ENCODE peak calls at places on chromosome 7, in eight cellular contexts. L, M, Z, G, I, Q, O and R are unnamed samples.

GRCh38 chr7:25807212-25807611 is 344.8 kb upstream of the NFE2L3 start:
- DNase-seq in L (no peak), M (no peak), Z (no peak), G (no peak), I (no peak), Q (no peak), O (no peak), R (no peak)

GRCh38 chr7:107108951-107109350 is 59.9 kb upstream of the HBP1 start:
- DNase-seq in L (no peak), M (no peak), Z (no peak), G (no peak), I (no peak), Q (no peak), O (no peak), R (no peak)

GRCh38 chr7:100127866-100128601 is 1.3 kb downstream of the MBLAC1 start:
- DNase-seq in L (no peak), M (no peak), Z (peak), G (peak), I (no peak), Q (no peak), O (no peak), R (peak)

GRCh38 chr7:122304996-122305421 is 459 bp upstream of the FEZF1 start:
- DNase-seq in L (no peak), M (no peak), Z (peak), G (no peak), I (no peak), Q (no peak), O (no peak), R (no peak)

GRCh38 chr7:98617051-98617959 is at the start of gene NPTX2:
- DNase-seq in L (peak), M (no peak), Z (peak), G (no peak), I (no peak), Q (peak), O (no peak), R (peak)

GRCh38 chr7:17598846-17599245 is 300.4 kb downstream of the AHR start:
- DNase-seq in L (no peak), M (peak), Z (no peak), G (no peak), I (no peak), Q (no peak), O (no peak), R (no peak)

GRCh38 chr7:26686448-26686981 is 177.9 kb downstream of the SKAP2 start:
- DNase-seq in L (no peak), M (peak), Z (peak), G (peak), I (peak), Q (no peak), O (peak), R (peak)

GRCh38 chr7:31114593-31115343 is 62.7 kb downstream of the ADCYAP1R1 start:
- DNase-seq in L (no peak), M (peak), Z (peak), G (peak), I (no peak), Q (no peak), O (peak), R (no peak)

GRCh38 chr7:137715546-137715945 is 131.2 kb downstream of the DGKI start:
- DNase-seq in L (no peak), M (peak), Z (no peak), G (no peak), I (no peak), Q (no peak), O (peak), R (no peak)

GRCh38 chr7:93176961-93177580 is 28.9 kb upstream of the SAMD9L start:
- DNase-seq in L (no peak), M (no peak), Z (no peak), G (no peak), I (no peak), Q (no peak), O (no peak), R (no peak)

GRCh38 chr7:150390206-150390605 is 11.1 kb downstream of the ZNF775 start:
- DNase-seq in L (no peak), M (peak), Z (no peak), G (no peak), I (no peak), Q (no peak), O (no peak), R (no peak)

GRCh38 chr7:64744680-64745079 is 49.5 kb upstream of the ZNF138 start:
- DNase-seq in L (no peak), M (no peak), Z (no peak), G (no peak), I (no peak), Q (no peak), O (no peak), R (no peak)

GRCh38 chr7:41489885-41490284 is 213.0 kb downstream of the INHBA start:
- DNase-seq in L (no peak), M (no peak), Z (no peak), G (no peak), I (no peak), Q (no peak), O (no peak), R (no peak)

GRCh38 chr7:54907981-54908380 is 110.8 kb upstream of the EGFR start:
- DNase-seq in L (no peak), M (peak), Z (no peak), G (no peak), I (no peak), Q (no peak), O (no peak), R (no peak)

GRCh38 chr7:152072451-152072850 is 47.0 kb downstream of the GALNT11 start:
- DNase-seq in L (no peak), M (no peak), Z (no peak), G (no peak), I (no peak), Q (no peak), O (no peak), R (no peak)

GRCh38 chr7:142927085-142927745 is 6.3 kb downstream of the TRPV5 start:
- DNase-seq in L (no peak), M (no peak), Z (no peak), G (peak), I (no peak), Q (no peak), O (no peak), R (no peak)

GRCh38 chr7:57201021-57201894 is 69.0 kb upstream of the ZNF479 start:
- DNase-seq in L (peak), M (no peak), Z (no peak), G (no peak), I (no peak), Q (peak), O (no peak), R (no peak)

GRCh38 chr7:90850516-90850915 is 254.4 kb downstream of the CDK14 start:
- DNase-seq in L (no peak), M (no peak), Z (no peak), G (no peak), I (no peak), Q (no peak), O (no peak), R (no peak)

GRCh38 chr7:13830604-13830915 is 158.9 kb downstream of the ETV1 start:
- DNase-seq in L (no peak), M (peak), Z (no peak), G (no peak), I (no peak), Q (no peak), O (no peak), R (no peak)

GRCh38 chr7:147759327-147759943 is 831.1 kb upstream of the C7orf33 start:
- DNase-seq in L (no peak), M (no peak), Z (no peak), G (no peak), I (no peak), Q (no peak), O (no peak), R (no peak)

GRCh38 chr7:111148134-111148533 is 57.2 kb downstream of the LRRN3 start:
- DNase-seq in L (no peak), M (no peak), Z (no peak), G (no peak), I (no peak), Q (no peak), O (no peak), R (no peak)

DNA sequence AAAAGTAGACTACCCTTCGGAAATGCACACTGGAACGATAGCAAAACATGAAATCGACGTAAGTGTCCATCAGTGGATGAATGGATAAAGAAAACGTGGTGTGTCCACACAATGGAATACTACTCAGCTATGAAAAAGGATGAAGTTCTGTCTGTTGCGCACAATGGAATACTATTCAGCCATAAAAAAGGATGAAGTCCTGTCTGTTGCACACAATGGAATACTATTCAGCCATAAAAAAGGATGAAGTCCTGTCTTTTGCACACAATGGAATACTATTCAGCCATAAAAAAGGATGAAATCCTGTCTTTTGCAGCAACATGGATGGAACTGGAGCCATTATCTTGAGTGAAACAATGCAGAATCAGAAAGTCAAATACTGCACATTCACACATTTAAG is 591.8 kb downstream of the PTPRN2 start:
- DNase-seq in L (no peak), M (no peak), Z (no peak), G (no peak), I (no peak), Q (no peak), O (no peak), R (no peak)
- TF ChIP-seq CTCF in L (no peak), M (no peak), Z (no peak), G (no peak), I (no peak), Q (no peak), O (no peak), R (no peak)

GRCh38 chr7:47852330-47853245 is 95.7 kb downstream of the PKD1L1 start:
- DNase-seq in L (no peak), M (no peak), Z (peak), G (no peak), I (no peak), Q (no peak), O (no peak), R (peak)
- TF ChIP-seq CTCF in L (no peak), M (peak), Z (peak), G (no peak), I (peak), Q (no peak), O (peak), R (no peak)

GRCh38 chr7:158106272-158106671 is 481.4 kb downstream of the PTPRN2 start:
- DNase-seq in L (no peak), M (no peak), Z (no peak), G (no peak), I (no peak), Q (no peak), O (no peak), R (no peak)

GRCh38 chr7:158101821-158102450 is 485.7 kb downstream of the PTPRN2 start:
- DNase-seq in L (no peak), M (no peak), Z (no peak), G (no peak), I (no peak), Q (no peak), O (no peak), R (no peak)

GRCh38 chr7:158103378-158103777 is 484.2 kb downstream of the PTPRN2 start:
- DNase-seq in L (no peak), M (no peak), Z (no peak), G (no peak), I (no peak), Q (no peak), O (no peak), R (no peak)

GRCh38 chr7:158098125-158099030 is 489.2 kb downstream of the PTPRN2 start:
- DNase-seq in L (peak), M (no peak), Z (no peak), G (no peak), I (no peak), Q (no peak), O (no peak), R (no peak)

DNA sequence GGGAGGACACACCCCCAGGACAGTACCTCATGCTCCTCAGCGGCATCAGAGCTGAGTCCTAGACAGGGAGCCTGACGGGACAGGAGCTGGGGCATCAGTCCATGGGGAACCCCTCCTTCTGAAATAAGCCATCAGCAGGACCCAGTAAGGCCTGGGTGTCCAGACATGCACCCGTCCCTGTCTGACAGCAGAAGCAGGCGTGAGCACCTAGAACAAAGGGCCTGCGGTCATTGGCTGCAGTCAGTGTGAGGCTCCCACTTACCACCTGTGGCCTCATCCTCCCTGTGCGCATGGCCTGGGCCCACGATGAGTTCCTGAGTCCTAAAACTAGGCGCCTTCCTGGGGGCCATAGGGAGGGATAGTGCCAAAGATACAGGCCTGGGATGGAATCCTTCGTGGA is 484.7 kb downstream of the PTPRN2 start:
- DNase-seq in L (peak), M (no peak), Z (no peak), G (no peak), I (no peak), Q (no peak), O (no peak), R (no peak)
- TF ChIP-seq CTCF in L (no peak), M (no peak), Z (no peak), G (no peak), I (no peak), Q (no peak), O (no peak), R (no peak)

DNA sequence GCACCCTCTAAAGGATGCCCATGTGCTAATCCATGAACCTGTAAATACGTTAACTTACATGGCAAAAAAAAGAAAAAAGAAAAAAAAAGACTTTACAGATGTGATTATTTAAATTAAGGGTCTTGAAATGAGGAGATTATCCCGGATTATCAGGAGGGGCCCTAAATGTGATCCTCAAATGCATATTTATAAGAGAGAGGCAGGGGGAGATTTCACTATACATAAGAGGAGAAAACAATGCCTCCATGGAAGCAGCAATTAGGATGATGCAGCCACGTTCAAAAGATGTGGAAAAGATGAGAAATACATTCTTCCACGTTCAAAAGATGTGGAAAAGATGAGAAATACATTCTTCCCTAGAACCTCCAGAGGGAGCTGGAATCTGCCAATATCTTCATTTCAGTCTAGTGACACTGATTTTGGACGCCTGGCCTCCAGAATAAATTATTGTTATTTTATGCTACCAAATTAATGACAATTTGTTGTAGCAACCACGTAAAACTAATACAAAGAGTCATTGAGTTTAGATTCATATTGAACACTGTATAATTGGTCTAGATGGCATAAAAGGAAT is 328.4 kb upstream of the GNAI1 start:
- DNase-seq in L (no peak), M (peak), Z (peak), G (no peak), I (no peak), Q (no peak), O (peak), R (no peak)
- TF ChIP-seq CTCF in L (peak), M (peak), Z (peak), G (no peak), I (no peak), Q (no peak), O (peak), R (no peak)

GRCh38 chr7:149087366-149087765 is 3.2 kb downstream of the ZNF786 start:
- DNase-seq in L (no peak), M (no peak), Z (no peak), G (no peak), I (no peak), Q (no peak), O (no peak), R (no peak)

GRCh38 chr7:149081914-149082313 is 8.6 kb downstream of the ZNF786 start:
- DNase-seq in L (peak), M (no peak), Z (peak), G (peak), I (no peak), Q (peak), O (no peak), R (no peak)

GRCh38 chr7:149084407-149084806 is 6.1 kb downstream of the ZNF786 start:
- DNase-seq in L (no peak), M (no peak), Z (no peak), G (no peak), I (no peak), Q (no peak), O (no peak), R (no peak)
- TF ChIP-seq CTCF in L (no peak), M (no peak), Z (no peak), G (no peak), I (no peak), Q (no peak), O (no peak), R (no peak)

GRCh38 chr7:519429-519973 is at the start of gene PDGFA:
- DNase-seq in L (no peak), M (peak), Z (no peak), G (peak), I (no peak), Q (no peak), O (no peak), R (peak)

GRCh38 chr7:520503-521161 is 986 bp upstream of the PDGFA start:
- DNase-seq in L (no peak), M (no peak), Z (peak), G (no peak), I (no peak), Q (no peak), O (no peak), R (no peak)

GRCh38 chr7:521221-522070 is 1.8 kb upstream of the PDGFA start:
- DNase-seq in L (peak), M (peak), Z (no peak), G (no peak), I (no peak), Q (peak), O (peak), R (peak)

GRCh38 chr7:518630-519428 is 817 bp downstream of the PDGFA start:
- DNase-seq in L (peak), M (peak), Z (peak), G (peak), I (no peak), Q (peak), O (peak), R (peak)

GRCh38 chr7:519974-520458 is 370 bp upstream of the PDGFA start:
- DNase-seq in L (peak), M (peak), Z (peak), G (peak), I (no peak), Q (peak), O (peak), R (peak)
- TF ChIP-seq CTCF in L (peak), M (peak), Z (no peak), G (no peak), I (no peak), Q (peak), O (peak), R (no peak)